ENCODE peak calls at places on chromosomes 12 and 14, in nine cellular contexts. D, T, E, M, I, Q, J, U and P are unnamed samples. For H3K4me1, the result is how much of the 10 kb centered on the place peaks cover.

GRCh38 chr12:39429809-39430208 is 13.1 kb downstream of the KIF21A start:
- DNase-seq in E (no peak), I (no peak), Q (no peak), M (no peak), J (no peak), T (no peak), D (no peak), U (no peak), P (no peak)

GRCh38 chr12:87704374-87704773 is 324.8 kb downstream of the C12orf50 start:
- DNase-seq in Q (no peak), J (no peak), I (no peak), E (no peak), M (no peak), D (peak), U (no peak), T (no peak), P (no peak)

GRCh38 chr14:21768116-21768874 is 94.7 kb upstream of the OR4E1 start:
- DNase-seq in M (no peak), E (no peak), T (peak), U (no peak), Q (peak), I (no peak), J (peak), D (no peak), P (peak)

GRCh38 chr12:64083285-64084210 is 138.5 kb downstream of the KICS2 start:
- DNase-seq in D (no peak), Q (peak), U (peak), E (no peak), T (no peak), J (peak), M (peak), I (no peak), P (peak)

GRCh38 chr12:81147286-81147919 is 69.5 kb downstream of the ACSS3 start:
- DNase-seq in I (no peak), Q (no peak), M (no peak), T (no peak), J (no peak), E (no peak), U (no peak), D (no peak), P (no peak)

GRCh38 chr12:112325648-112326207 is 56.5 kb downstream of the HECTD4 start:
- DNase-seq in J (no peak), E (no peak), I (no peak), Q (no peak), M (no peak), D (no peak), U (no peak), T (no peak), P (no peak)

GRCh38 chr12:26121323-26121740 is 3.5 kb downstream of the BHLHE41 start:
- DNase-seq in D (no peak), T (no peak), I (no peak), J (no peak), E (no peak), M (no peak), Q (no peak), U (no peak), P (no peak)

GRCh38 chr12:68163546-68164210 is 4.1 kb upstream of the IFNG start:
- DNase-seq in Q (no peak), J (no peak), D (no peak), T (no peak), U (no peak), E (no peak), I (no peak), M (no peak), P (no peak)

GRCh38 chr12:47267571-47267970 is 187.8 kb upstream of the AMIGO2 start:
- DNase-seq in D (no peak), T (no peak), Q (peak), M (no peak), U (no peak), J (no peak), I (no peak), E (no peak), P (no peak)

GRCh38 chr12:101243616-101244015 is 33.6 kb upstream of the SLC5A8 start:
- DNase-seq in U (no peak), T (no peak), Q (no peak), E (no peak), D (no peak), J (no peak), I (no peak), M (no peak), P (no peak)

GRCh38 chr12:120065472-120065871 is 51.1 kb downstream of the RAB35 start:
- DNase-seq in E (no peak), Q (no peak), U (peak), I (no peak), J (no peak), M (no peak), T (no peak), D (no peak), P (no peak)

GRCh38 chr12:79274571-79275064 is 410.0 kb downstream of the SYT1 start:
- DNase-seq in M (no peak), U (no peak), T (no peak), I (peak), J (no peak), D (no peak), Q (no peak), E (no peak), P (no peak)

GRCh38 chr14:37246427-37246829 is 48.7 kb downstream of the MIPOL1 start:
- DNase-seq in J (peak), M (no peak), I (no peak), E (no peak), D (no peak), Q (peak), U (no peak), T (no peak), P (peak)

GRCh38 chr12:27467641-27468040 is 21.1 kb downstream of the SMCO2 start:
- DNase-seq in Q (no peak), U (no peak), J (no peak), T (no peak), E (no peak), D (no peak), I (no peak), M (no peak), P (no peak)

GRCh38 chr14:65310568-65310967 is 102.0 kb upstream of the FUT8 start:
- DNase-seq in D (no peak), Q (no peak), I (no peak), U (no peak), E (no peak), J (no peak), T (no peak), M (no peak), P (no peak)

GRCh38 chr14:73823339-73823885 is 28.2 kb upstream of the PTGR2 start:
- DNase-seq in E (no peak), T (no peak), D (no peak), I (no peak), J (no peak), M (no peak), Q (no peak), U (no peak), P (no peak)

GRCh38 chr14:55354500-55354899 is 57.1 kb downstream of the ATG14 start:
- DNase-seq in E (no peak), J (peak), Q (peak), U (no peak), M (peak), I (no peak), D (no peak), T (peak), P (peak)

GRCh38 chr12:69988601-69989194 is 163.7 kb downstream of the MYRFL start:
- DNase-seq in E (no peak), Q (peak), D (no peak), J (no peak), I (no peak), U (no peak), M (no peak), T (no peak), P (peak)

GRCh38 chr12:3535431-3535841 is 44.4 kb downstream of the PRMT8 start:
- DNase-seq in D (no peak), E (no peak), Q (no peak), M (no peak), I (no peak), T (no peak), J (no peak), U (no peak), P (no peak)

GRCh38 chr14:57480044-57480443 is 13.6 kb downstream of the CCDC198 start:
- DNase-seq in I (no peak), M (no peak), E (no peak), J (no peak), Q (no peak), T (no peak), D (no peak), U (no peak), P (peak)

GRCh38 chr12:14260011-14260993 is 105.2 kb upstream of the ATF7IP start:
- DNase-seq in I (peak), T (no peak), U (peak), E (peak), J (peak), M (peak), D (peak), Q (peak), P (peak)

GRCh38 chr12:89752331-89752730 is 43.7 kb upstream of the ATP2B1 start:
- DNase-seq in I (no peak), D (no peak), M (no peak), J (no peak), Q (no peak), T (peak), U (no peak), E (peak), P (no peak)

GRCh38 chr12:67651380-67651695 is 2.8 kb downstream of the DYRK2 start:
- DNase-seq in J (peak), M (no peak), E (no peak), U (no peak), T (peak), D (no peak), Q (peak), I (no peak), P (peak)

GRCh38 chr12:110818511-110818910 is 28.3 kb upstream of the CCDC63 start:
- DNase-seq in T (no peak), D (no peak), E (no peak), J (no peak), Q (no peak), M (no peak), I (no peak), U (no peak), P (no peak)

GRCh38 chr12:78224154-78224553 is 393.5 kb downstream of the NAV3 start:
- DNase-seq in M (no peak), J (no peak), Q (no peak), D (no peak), E (no peak), T (no peak), I (no peak), U (no peak), P (no peak)

GRCh38 chr14:25537846-25538455 is 488.0 kb upstream of the STXBP6 start:
- DNase-seq in M (peak), I (no peak), T (peak), Q (no peak), E (no peak), J (peak), D (no peak), U (no peak), P (peak)

GRCh38 chr12:131208425-131208824 is 254.7 kb downstream of the ADGRD1 start:
- DNase-seq in U (no peak), J (no peak), E (no peak), T (no peak), M (peak), D (peak), Q (no peak), I (peak), P (no peak)

GRCh38 chr12:14664434-14665023 is 31.9 kb downstream of the GUCY2C start:
- DNase-seq in D (no peak), Q (peak), E (no peak), M (peak), T (peak), I (no peak), U (no peak), J (peak), P (peak)

GRCh38 chr12:43004908-43005307 is 415.4 kb upstream of the PRICKLE1 start:
- DNase-seq in M (no peak), J (no peak), T (no peak), Q (no peak), E (no peak), D (no peak), I (no peak), U (no peak), P (peak)

GRCh38 chr12:44405267-44405666 is 470.8 kb downstream of the NELL2 start:
- DNase-seq in I (no peak), Q (no peak), E (no peak), U (no peak), D (no peak), J (no peak), M (no peak), T (no peak), P (no peak)

GRCh38 chr12:10369557-10370150 is 20.2 kb downstream of the KLRK1 start:
- DNase-seq in I (no peak), M (no peak), D (no peak), U (no peak), T (no peak), J (no peak), Q (no peak), E (no peak), P (no peak)

GRCh38 chr12:87266305-87266704 is 762.9 kb downstream of the C12orf50 start:
- DNase-seq in D (no peak), U (no peak), Q (no peak), J (peak), M (no peak), I (no peak), T (no peak), E (no peak), P (peak)

GRCh38 chr14:96098309-96098998 is 59.3 kb downstream of the C14orf132 start:
- DNase-seq in U (peak), J (peak), Q (peak), I (peak), E (peak), D (peak), M (peak), T (no peak), P (peak)

GRCh38 chr12:93757792-93758694 is 80.9 kb downstream of the CRADD start:
- DNase-seq in T (no peak), J (no peak), U (no peak), I (no peak), E (no peak), M (no peak), D (no peak), Q (no peak), P (peak)
- H3K4me1 ChIP-seq in T (half or more), J (under half), U (under half), I (under half), E (under half), M (under half), D (under half), Q (under half), P (under half)

GRCh38 chr12:96211989-96212388 is 17.8 kb downstream of the ELK3 start:
- DNase-seq in D (no peak), U (no peak), J (no peak), Q (no peak), I (no peak), T (peak), M (no peak), E (no peak), P (peak)

GRCh38 chr12:96215933-96216273 is 21.7 kb downstream of the ELK3 start:
- DNase-seq in E (peak), D (no peak), Q (no peak), I (no peak), U (no peak), M (no peak), J (no peak), T (no peak), P (no peak)

GRCh38 chr12:96212456-96213375 is 18.5 kb downstream of the ELK3 start:
- DNase-seq in J (no peak), T (peak), U (no peak), Q (no peak), D (no peak), M (no peak), I (no peak), E (no peak), P (no peak)

GRCh38 chr12:96210376-96211055 is 16.3 kb downstream of the ELK3 start:
- DNase-seq in J (no peak), T (no peak), M (no peak), U (no peak), Q (no peak), E (peak), I (no peak), D (no peak), P (peak)

DNA sequence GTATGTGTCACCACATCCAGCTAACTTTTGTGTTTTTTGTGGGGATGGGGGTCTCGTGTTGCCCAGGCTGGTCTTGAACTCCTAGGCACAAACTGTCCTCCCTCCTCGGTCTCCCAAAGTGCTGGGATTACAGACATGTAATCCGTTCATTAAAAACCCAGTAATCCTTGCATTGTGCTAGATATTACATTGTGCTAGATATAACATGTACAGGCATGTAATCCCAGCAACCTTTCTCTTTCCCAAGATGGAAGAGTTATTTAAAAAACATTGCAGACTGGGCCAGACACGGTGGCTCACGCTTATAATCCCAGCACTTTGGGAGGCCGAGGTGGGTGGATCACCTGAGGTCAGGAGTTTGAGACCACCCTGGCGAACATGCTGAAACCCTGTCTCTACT is 19.7 kb downstream of the ELK3 start:
- DNase-seq in D (no peak), E (no peak), U (no peak), T (no peak), J (no peak), Q (no peak), M (no peak), I (no peak), P (no peak)
- H3K4me1 ChIP-seq in D (under half), E (under half), U (under half), T (under half), J (under half), Q (under half), M (under half), I (under half), P (under half)

GRCh38 chr12:1593232-1594044 is 943 bp downstream of the FBXL14 start:
- DNase-seq in T (peak), M (peak), D (peak), U (peak), Q (no peak), E (peak), I (peak), J (peak), P (peak)

GRCh38 chr12:1594295-1595025 is at the start of gene FBXL14:
- DNase-seq in U (peak), Q (peak), E (peak), M (peak), T (peak), D (peak), J (peak), I (peak), P (peak)

GRCh38 chr12:1594045-1594294 is 411 bp downstream of the FBXL14 start:
- DNase-seq in J (peak), U (no peak), Q (no peak), T (no peak), M (peak), I (no peak), D (peak), E (peak), P (peak)

GRCh38 chr12:1595690-1596347 is 1.4 kb upstream of the FBXL14 start:
- DNase-seq in M (no peak), T (no peak), E (no peak), Q (peak), U (no peak), J (no peak), D (no peak), I (no peak), P (no peak)

DNA sequence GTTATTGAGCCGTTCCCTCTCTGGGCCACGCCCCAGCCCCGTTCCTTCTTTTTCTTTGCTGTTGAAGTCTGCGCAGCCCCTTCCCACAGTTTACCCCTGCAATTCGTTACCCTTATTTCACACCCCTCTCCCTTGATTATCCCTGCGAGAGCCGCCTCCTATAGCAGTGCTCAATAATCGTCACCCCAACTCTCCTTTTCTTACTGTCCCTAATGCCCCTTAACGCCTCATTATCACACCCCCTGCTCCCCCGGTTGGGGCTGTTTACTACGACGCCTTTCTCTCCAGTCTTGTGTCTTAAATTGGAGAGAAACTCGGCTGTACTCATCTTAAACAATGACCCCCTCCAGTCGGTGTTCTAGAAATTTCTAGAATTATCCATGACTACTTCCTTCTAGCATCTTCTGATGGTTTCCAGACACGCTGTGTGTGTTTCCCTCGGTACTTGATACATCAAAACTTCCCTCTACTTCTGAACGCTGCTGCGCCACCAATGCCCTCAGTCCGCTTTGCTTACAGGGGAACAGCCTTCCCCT is 713 bp upstream of the FBXL14 start:
- DNase-seq in T (no peak), D (no peak), M (no peak), Q (no peak), J (no peak), U (no peak), I (no peak), E (no peak), P (no peak)
- H3K4me1 ChIP-seq in T (under half), D (under half), M (under half), Q (under half), J (under half), U (under half), I (under half), E (under half), P (under half)

GRCh38 chr12:50573271-50573670 is 68.5 kb downstream of the DIP2B start:
- DNase-seq in U (no peak), J (no peak), I (no peak), T (no peak), Q (no peak), M (no peak), D (no peak), E (no peak), P (no peak)

GRCh38 chr12:50569876-50570275 is 65.1 kb downstream of the DIP2B start:
- DNase-seq in Q (peak), U (no peak), M (no peak), J (peak), T (no peak), E (no peak), D (no peak), I (no peak), P (no peak)

GRCh38 chr12:50574621-50575348 is 70.0 kb downstream of the DIP2B start:
- DNase-seq in J (no peak), D (no peak), E (no peak), M (no peak), T (no peak), U (no peak), I (no peak), Q (peak), P (no peak)

GRCh38 chr12:50572275-50572674 is 67.5 kb downstream of the DIP2B start:
- DNase-seq in M (no peak), T (no peak), I (no peak), E (no peak), J (peak), U (no peak), Q (peak), D (no peak), P (peak)

DNA sequence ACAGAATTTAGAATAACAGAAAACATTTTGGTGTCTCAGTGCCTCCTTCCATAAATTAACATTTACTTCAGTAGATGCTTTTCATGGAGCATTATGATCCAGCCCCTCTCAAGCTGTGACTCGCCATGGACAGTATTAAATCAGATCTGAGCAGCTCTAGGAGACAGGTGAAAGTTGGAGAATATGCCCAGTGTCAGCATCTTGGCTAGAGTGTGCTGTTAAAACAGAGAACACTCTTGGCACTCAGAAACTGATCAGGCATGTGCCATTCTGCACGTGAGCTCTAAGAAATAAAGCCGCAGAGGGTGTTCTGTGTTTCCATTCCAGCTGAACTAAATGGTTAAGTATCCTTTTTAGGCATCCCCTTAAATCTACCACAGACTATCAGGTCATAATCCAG is 68.0 kb downstream of the DIP2B start:
- DNase-seq in I (no peak), E (no peak), J (no peak), Q (no peak), D (no peak), M (no peak), U (no peak), T (no peak), P (no peak)
- H3K4me1 ChIP-seq in I (under half), E (under half), J (half or more), Q (under half), D (half or more), M (half or more), U (half or more), T (under half), P (half or more)

GRCh38 chr12:6355491-6356373 is 13.9 kb upstream of the TNFRSF1A start:
- DNase-seq in I (no peak), U (no peak), M (no peak), D (no peak), T (no peak), J (no peak), Q (no peak), E (no peak), P (no peak)
- H3K4me1 ChIP-seq in I (under half), U (under half), M (under half), D (under half), T (under half), J (under half), Q (under half), E (under half), P (under half)

GRCh38 chr14:72782182-72782508 is 111.8 kb downstream of the DPF3 start:
- DNase-seq in M (no peak), J (no peak), E (no peak), U (no peak), Q (no peak), I (no peak), T (no peak), D (no peak), P (no peak)
- H3K4me1 ChIP-seq in M (under half), J (under half), E (under half), U (under half), Q (under half), I (under half), T (under half), D (under half), P (under half)

GRCh38 chr12:49666176-49666575 is 41.0 kb downstream of the FMNL3 start:
- DNase-seq in T (no peak), D (no peak), U (no peak), Q (no peak), I (no peak), J (no peak), E (no peak), M (no peak), P (no peak)
- H3K4me1 ChIP-seq in T (under half), D (half or more), U (under half), Q (under half), I (under half), J (under half), E (under half), M (under half), P (under half)